ENCODE peak calls at places on chromosome 14, in five cellular contexts. P, N, F, V and K are unnamed samples.

GRCh38 chr14:75224561-75224960 is 48.1 kb upstream of the TMED10 start:
- DNase-seq in P (no peak), V (no peak), F (no peak), N (no peak), K (no peak)

GRCh38 chr14:42370056-42370455 is 763.4 kb downstream of the LRFN5 start:
- DNase-seq in N (no peak), P (no peak), F (no peak), V (no peak), K (no peak)

GRCh38 chr14:50026396-50026795 is 90.0 kb downstream of the VCPKMT start:
- DNase-seq in F (no peak), V (no peak), P (no peak), N (no peak), K (no peak)

GRCh38 chr14:72644038-72644437 is 249.9 kb downstream of the DPF3 start:
- DNase-seq in P (no peak), V (no peak), F (no peak), N (no peak), K (no peak)

GRCh38 chr14:58629273-58629672 is 8.5 kb upstream of the DACT1 start:
- DNase-seq in N (no peak), V (no peak), F (no peak), P (no peak), K (no peak)

GRCh38 chr14:78567343-78567742 is 397.2 kb downstream of the NRXN3 start:
- DNase-seq in F (no peak), N (no peak), P (no peak), V (no peak), K (no peak)

GRCh38 chr14:103131580-103131979 is 8.3 kb downstream of the TNFAIP2 start:
- DNase-seq in P (no peak), N (no peak), F (no peak), V (no peak), K (no peak)

GRCh38 chr14:58817846-58818245 is 180.1 kb downstream of the DACT1 start:
- DNase-seq in V (no peak), F (no peak), N (no peak), P (no peak), K (no peak)

GRCh38 chr14:94770251-94770749 is 387 bp upstream of the GSC start:
- DNase-seq in V (no peak), P (no peak), N (no peak), F (no peak), K (no peak)

GRCh38 chr14:101476931-101477553 is 84.3 kb upstream of the DIO3 start:
- DNase-seq in N (no peak), V (no peak), P (peak), F (no peak), K (peak)

GRCh38 chr14:100981808-100982207 is 78.3 kb upstream of the RTL1 start:
- DNase-seq in F (no peak), P (no peak), V (no peak), N (no peak), K (no peak)

GRCh38 chr14:91244501-91244901 is at the start of gene GPR68:
- DNase-seq in F (no peak), N (peak), P (no peak), V (no peak), K (no peak)

GRCh38 chr14:90060312-90060964 is 1.4 kb upstream of the KCNK13 start:
- DNase-seq in N (peak), F (no peak), P (peak), V (peak), K (peak)

GRCh38 chr14:100790785-100791667 is 34.9 kb upstream of the MEG3 start:
- DNase-seq in V (peak), F (no peak), P (no peak), N (no peak), K (no peak)

GRCh38 chr14:65229431-65230286 is 127.3 kb upstream of the MAX start:
- DNase-seq in P (no peak), F (no peak), N (peak), V (peak), K (peak)

GRCh38 chr14:73833024-73833423 is 18.6 kb upstream of the PTGR2 start:
- DNase-seq in P (no peak), N (no peak), F (no peak), V (no peak), K (no peak)

GRCh38 chr14:101964297-101965144 is at the start of gene DYNC1H1:
- DNase-seq in N (peak), F (peak), P (peak), V (peak), K (peak)

GRCh38 chr14:23071244-23071974 is 14.1 kb upstream of the CDH24 start:
- DNase-seq in P (peak), F (peak), V (peak), N (peak), K (peak)

GRCh38 chr14:74570696-74571095 is 41.3 kb downstream of the LTBP2 start:
- DNase-seq in V (no peak), N (no peak), F (no peak), P (no peak), K (no peak)

GRCh38 chr14:86038401-86038985 is 508.5 kb downstream of the FLRT2 start:
- DNase-seq in N (peak), P (peak), V (peak), F (no peak), K (peak)

GRCh38 chr14:54488318-54488645 is 498 bp downstream of the GMFB start:
- DNase-seq in V (no peak), F (no peak), P (no peak), N (no peak), K (no peak)
- TF ChIP-seq FOXM1 in V (no peak), F (no peak), P (no peak), N (no peak), K (no peak)

GRCh38 chr14:104724981-104725771 is 1.1 kb downstream of the ADSS1 start:
- DNase-seq in F (no peak), P (no peak), N (peak), V (peak), K (peak)
- TF ChIP-seq FOXM1 in F (no peak), P (no peak), N (no peak), V (no peak), K (no peak)

DNA sequence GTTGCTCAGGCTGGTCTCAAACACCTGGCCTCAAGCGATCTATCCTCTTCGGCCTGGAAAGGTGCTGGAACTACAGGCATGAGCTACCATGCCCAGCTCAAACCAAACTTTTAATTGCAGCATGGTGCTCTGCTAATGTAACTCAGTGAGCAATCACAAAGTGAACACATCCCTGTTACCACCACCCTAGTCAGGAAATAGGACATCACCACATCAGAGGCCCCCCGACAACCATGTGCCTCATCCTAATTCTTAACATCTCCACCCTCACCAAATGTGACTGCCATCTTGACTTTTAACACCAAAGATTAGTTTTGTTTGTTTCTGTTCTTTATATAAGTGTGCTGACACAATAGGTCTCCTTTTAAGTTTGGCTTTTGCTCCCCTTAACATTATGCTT is 22.8 kb upstream of the SDR39U1 start:
- DNase-seq in V (no peak), N (no peak), P (no peak), F (no peak), K (no peak)
- TF ChIP-seq FOXM1 in V (no peak), N (no peak), P (no peak), F (no peak), K (no peak)

GRCh38 chr14:67982711-67983608 is 163.4 kb downstream of the RAD51B start:
- DNase-seq in V (no peak), N (no peak), P (no peak), F (no peak), K (no peak)

GRCh38 chr14:67984274-67984673 is 164.7 kb downstream of the RAD51B start:
- DNase-seq in F (no peak), P (no peak), N (no peak), V (no peak), K (no peak)

DNA sequence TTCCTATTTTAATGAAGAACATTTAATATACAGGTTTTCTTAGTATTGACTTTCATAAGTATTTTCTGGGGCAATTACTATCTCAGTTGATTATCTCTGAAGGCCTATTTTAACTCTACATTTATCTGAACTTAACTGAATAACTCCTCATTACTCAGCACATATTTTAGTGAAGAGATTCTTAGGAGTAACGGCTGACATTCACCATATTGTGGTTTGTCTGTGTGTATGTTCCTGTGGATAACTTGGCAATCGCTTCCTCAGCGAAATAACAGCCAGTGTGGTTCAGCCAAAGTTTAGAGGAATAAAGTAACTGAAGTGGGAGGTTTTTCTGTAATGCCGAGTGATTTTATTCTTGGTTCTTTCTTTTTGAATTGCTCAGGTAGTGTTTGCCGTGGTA is 168.0 kb downstream of the RAD51B start:
- DNase-seq in N (no peak), P (no peak), V (no peak), F (no peak), K (no peak)
- TF ChIP-seq FOXM1 in N (no peak), P (no peak), V (no peak), F (no peak), K (no peak)

GRCh38 chr14:99216191-99216590 is 55.8 kb downstream of the BCL11B start:
- DNase-seq in N (no peak), V (no peak), P (no peak), F (no peak), K (no peak)
- TF ChIP-seq FOXM1 in N (no peak), V (no peak), P (no peak), F (no peak), K (no peak)

DNA sequence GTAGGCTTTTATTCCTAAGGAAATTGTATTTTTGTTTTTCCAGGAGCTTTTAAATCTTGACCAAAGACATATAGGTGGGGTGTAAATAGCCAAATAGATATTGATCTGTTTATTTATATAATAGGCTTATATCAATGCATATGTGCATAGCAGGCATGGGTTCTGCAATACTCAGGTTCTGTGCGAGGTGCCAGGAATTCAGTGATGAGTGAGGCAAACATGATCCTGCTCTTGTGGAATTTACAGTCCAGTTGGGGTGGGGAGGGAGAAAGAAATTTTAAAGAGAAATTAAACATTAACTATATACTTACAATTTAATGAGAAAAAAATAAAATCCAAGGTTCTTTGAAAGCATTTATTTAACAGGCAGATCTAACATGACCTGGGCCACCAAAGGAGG is 160.3 kb upstream of the HIF1A start:
- DNase-seq in N (no peak), V (no peak), F (no peak), P (no peak), K (peak)
- TF ChIP-seq FOXM1 in N (no peak), V (no peak), F (no peak), P (no peak), K (no peak)